ENCODE peak calls at places on chromosomes 11 and 22, in eight cellular contexts. One of them, this sample, is unnamed.

GRCh38 chr11:90836031-90836430 is 613.2 kb upstream of the CHORDC1 start:
- DNase-seq in NCI-H1105 treated with DMSO at 0.1 percent for 48 hours: no peak
- DNase-seq in stimulated activated naive CD4-positive, alpha-beta T cell: no peak
- DNase-seq in testis: no peak
- DNase-seq in HCT116: no peak
- DNase-seq in activated T-helper 1 cell treated with anti-CD3 and anti-CD28 coated beads, Interleukin-12 subunit alpha, Interleukin-12 subunit beta, Interleukin-2, Interleukin-4 antibody, amounts not matched to agents 30 ng/mL and 10 ng/mL and 1 ng/mL, durations not matched to agents 14 hours and 24 hours and 36 hours: no peak
- DNase-seq in naive thymus-derived CD8-positive, alpha-beta T cell: no peak
- DNase-seq in colonic mucosa: no peak
- DNase-seq in this sample: no peak

GRCh38 chr11:65793625-65794400 is 7.0 kb downstream of the OVOL1 start:
- DNase-seq in NCI-H1105 treated with DMSO at 0.1 percent for 48 hours: peak; percentile 32
- DNase-seq in stimulated activated naive CD4-positive, alpha-beta T cell: no peak
- DNase-seq in testis: no peak
- DNase-seq in HCT116: no peak
- DNase-seq in activated T-helper 1 cell treated with anti-CD3 and anti-CD28 coated beads, Interleukin-12 subunit alpha, Interleukin-12 subunit beta, Interleukin-2, Interleukin-4 antibody, amounts not matched to agents 30 ng/mL and 10 ng/mL and 1 ng/mL, durations not matched to agents 14 hours and 24 hours and 36 hours: no peak
- DNase-seq in naive thymus-derived CD8-positive, alpha-beta T cell: no peak
- DNase-seq in colonic mucosa: peak; percentile 68
- DNase-seq in this sample: no peak

GRCh38 chr22:32998373-32998772 is 59.8 kb downstream of the SYN3 start:
- DNase-seq in NCI-H1105 treated with DMSO at 0.1 percent for 48 hours: no peak
- DNase-seq in stimulated activated naive CD4-positive, alpha-beta T cell: no peak
- DNase-seq in testis: no peak
- DNase-seq in HCT116: no peak
- DNase-seq in activated T-helper 1 cell treated with anti-CD3 and anti-CD28 coated beads, Interleukin-12 subunit alpha, Interleukin-12 subunit beta, Interleukin-2, Interleukin-4 antibody, amounts not matched to agents 30 ng/mL and 10 ng/mL and 1 ng/mL, durations not matched to agents 14 hours and 24 hours and 36 hours: no peak
- DNase-seq in naive thymus-derived CD8-positive, alpha-beta T cell: no peak
- DNase-seq in colonic mucosa: no peak
- DNase-seq in this sample: no peak

GRCh38 chr22:24289138-24289537 is 18.5 kb downstream of the SPECC1L start:
- DNase-seq in NCI-H1105 treated with DMSO at 0.1 percent for 48 hours: no peak
- DNase-seq in stimulated activated naive CD4-positive, alpha-beta T cell: no peak
- DNase-seq in testis: no peak
- DNase-seq in HCT116: no peak
- DNase-seq in activated T-helper 1 cell treated with anti-CD3 and anti-CD28 coated beads, Interleukin-12 subunit alpha, Interleukin-12 subunit beta, Interleukin-2, Interleukin-4 antibody, amounts not matched to agents 30 ng/mL and 10 ng/mL and 1 ng/mL, durations not matched to agents 14 hours and 24 hours and 36 hours: no peak
- DNase-seq in naive thymus-derived CD8-positive, alpha-beta T cell: no peak
- DNase-seq in colonic mucosa: no peak
- DNase-seq in this sample: no peak

GRCh38 chr11:92211576-92212167 is 12.9 kb upstream of the FAT3 start:
- DNase-seq in NCI-H1105 treated with DMSO at 0.1 percent for 48 hours: peak; percentile 14
- DNase-seq in stimulated activated naive CD4-positive, alpha-beta T cell: no peak
- DNase-seq in testis: peak; percentile 54
- DNase-seq in HCT116: no peak
- DNase-seq in activated T-helper 1 cell treated with anti-CD3 and anti-CD28 coated beads, Interleukin-12 subunit alpha, Interleukin-12 subunit beta, Interleukin-2, Interleukin-4 antibody, amounts not matched to agents 30 ng/mL and 10 ng/mL and 1 ng/mL, durations not matched to agents 14 hours and 24 hours and 36 hours: no peak
- DNase-seq in naive thymus-derived CD8-positive, alpha-beta T cell: no peak
- DNase-seq in colonic mucosa: no peak
- DNase-seq in this sample: no peak

GRCh38 chr11:46265764-46266163 is 11.7 kb upstream of the CREB3L1 start:
- DNase-seq in NCI-H1105 treated with DMSO at 0.1 percent for 48 hours: no peak
- DNase-seq in stimulated activated naive CD4-positive, alpha-beta T cell: no peak
- DNase-seq in testis: no peak
- DNase-seq in HCT116: no peak
- DNase-seq in activated T-helper 1 cell treated with anti-CD3 and anti-CD28 coated beads, Interleukin-12 subunit alpha, Interleukin-12 subunit beta, Interleukin-2, Interleukin-4 antibody, amounts not matched to agents 30 ng/mL and 10 ng/mL and 1 ng/mL, durations not matched to agents 14 hours and 24 hours and 36 hours: no peak
- DNase-seq in naive thymus-derived CD8-positive, alpha-beta T cell: no peak
- DNase-seq in colonic mucosa: peak; percentile 58
- DNase-seq in this sample: no peak

GRCh38 chr11:11230802-11231562 is 122.1 kb downstream of the CSNK2A3 start:
- DNase-seq in NCI-H1105 treated with DMSO at 0.1 percent for 48 hours: peak; percentile 2
- DNase-seq in stimulated activated naive CD4-positive, alpha-beta T cell: no peak
- DNase-seq in testis: peak; percentile 26
- DNase-seq in HCT116: peak; percentile 6
- DNase-seq in activated T-helper 1 cell treated with anti-CD3 and anti-CD28 coated beads, Interleukin-12 subunit alpha, Interleukin-12 subunit beta, Interleukin-2, Interleukin-4 antibody, amounts not matched to agents 30 ng/mL and 10 ng/mL and 1 ng/mL, durations not matched to agents 14 hours and 24 hours and 36 hours: no peak
- DNase-seq in naive thymus-derived CD8-positive, alpha-beta T cell: no peak
- DNase-seq in colonic mucosa: no peak
- DNase-seq in this sample: no peak

GRCh38 chr11:21412652-21413383 is 743.4 kb downstream of the NELL1 start:
- DNase-seq in NCI-H1105 treated with DMSO at 0.1 percent for 48 hours: no peak
- DNase-seq in stimulated activated naive CD4-positive, alpha-beta T cell: no peak
- DNase-seq in testis: no peak
- DNase-seq in HCT116: no peak
- DNase-seq in activated T-helper 1 cell treated with anti-CD3 and anti-CD28 coated beads, Interleukin-12 subunit alpha, Interleukin-12 subunit beta, Interleukin-2, Interleukin-4 antibody, amounts not matched to agents 30 ng/mL and 10 ng/mL and 1 ng/mL, durations not matched to agents 14 hours and 24 hours and 36 hours: no peak
- DNase-seq in naive thymus-derived CD8-positive, alpha-beta T cell: no peak
- DNase-seq in colonic mucosa: no peak
- DNase-seq in this sample: no peak

GRCh38 chr11:102830328-102830727 is 13.1 kb downstream of the MMP3 start:
- DNase-seq in NCI-H1105 treated with DMSO at 0.1 percent for 48 hours: no peak
- DNase-seq in stimulated activated naive CD4-positive, alpha-beta T cell: no peak
- DNase-seq in testis: no peak
- DNase-seq in HCT116: no peak
- DNase-seq in activated T-helper 1 cell treated with anti-CD3 and anti-CD28 coated beads, Interleukin-12 subunit alpha, Interleukin-12 subunit beta, Interleukin-2, Interleukin-4 antibody, amounts not matched to agents 30 ng/mL and 10 ng/mL and 1 ng/mL, durations not matched to agents 14 hours and 24 hours and 36 hours: no peak
- DNase-seq in naive thymus-derived CD8-positive, alpha-beta T cell: no peak
- DNase-seq in colonic mucosa: no peak
- DNase-seq in this sample: no peak

GRCh38 chr11:2072551-2073261 is 66.5 kb downstream of the IGF2 start:
- DNase-seq in NCI-H1105 treated with DMSO at 0.1 percent for 48 hours: no peak
- DNase-seq in stimulated activated naive CD4-positive, alpha-beta T cell: no peak
- DNase-seq in testis: no peak
- DNase-seq in HCT116: no peak
- DNase-seq in activated T-helper 1 cell treated with anti-CD3 and anti-CD28 coated beads, Interleukin-12 subunit alpha, Interleukin-12 subunit beta, Interleukin-2, Interleukin-4 antibody, amounts not matched to agents 30 ng/mL and 10 ng/mL and 1 ng/mL, durations not matched to agents 14 hours and 24 hours and 36 hours: no peak
- DNase-seq in naive thymus-derived CD8-positive, alpha-beta T cell: no peak
- DNase-seq in colonic mucosa: no peak
- DNase-seq in this sample: no peak

GRCh38 chr22:27507935-27508504 is 293.5 kb downstream of the MN1 start:
- DNase-seq in NCI-H1105 treated with DMSO at 0.1 percent for 48 hours: no peak
- DNase-seq in stimulated activated naive CD4-positive, alpha-beta T cell: no peak
- DNase-seq in testis: no peak
- DNase-seq in HCT116: no peak
- DNase-seq in activated T-helper 1 cell treated with anti-CD3 and anti-CD28 coated beads, Interleukin-12 subunit alpha, Interleukin-12 subunit beta, Interleukin-2, Interleukin-4 antibody, amounts not matched to agents 30 ng/mL and 10 ng/mL and 1 ng/mL, durations not matched to agents 14 hours and 24 hours and 36 hours: no peak
- DNase-seq in naive thymus-derived CD8-positive, alpha-beta T cell: no peak
- DNase-seq in colonic mucosa: no peak
- DNase-seq in this sample: no peak

GRCh38 chr11:64849600-64850356 is 5.3 kb upstream of the CDC42BPG start:
- DNase-seq in NCI-H1105 treated with DMSO at 0.1 percent for 48 hours: no peak
- DNase-seq in stimulated activated naive CD4-positive, alpha-beta T cell: no peak
- DNase-seq in testis: no peak
- DNase-seq in HCT116: no peak
- DNase-seq in activated T-helper 1 cell treated with anti-CD3 and anti-CD28 coated beads, Interleukin-12 subunit alpha, Interleukin-12 subunit beta, Interleukin-2, Interleukin-4 antibody, amounts not matched to agents 30 ng/mL and 10 ng/mL and 1 ng/mL, durations not matched to agents 14 hours and 24 hours and 36 hours: no peak
- DNase-seq in naive thymus-derived CD8-positive, alpha-beta T cell: no peak
- DNase-seq in colonic mucosa: no peak
- DNase-seq in this sample: no peak

GRCh38 chr11:114257621-114258558 is 38.3 kb upstream of the NNMT start:
- DNase-seq in NCI-H1105 treated with DMSO at 0.1 percent for 48 hours: no peak
- DNase-seq in stimulated activated naive CD4-positive, alpha-beta T cell: no peak
- DNase-seq in testis: peak; percentile 78
- DNase-seq in HCT116: no peak
- DNase-seq in activated T-helper 1 cell treated with anti-CD3 and anti-CD28 coated beads, Interleukin-12 subunit alpha, Interleukin-12 subunit beta, Interleukin-2, Interleukin-4 antibody, amounts not matched to agents 30 ng/mL and 10 ng/mL and 1 ng/mL, durations not matched to agents 14 hours and 24 hours and 36 hours: no peak
- DNase-seq in naive thymus-derived CD8-positive, alpha-beta T cell: no peak
- DNase-seq in colonic mucosa: no peak
- DNase-seq in this sample: no peak

GRCh38 chr11:123069878-123070821 is 8.2 kb upstream of the HSPA8 start:
- DNase-seq in NCI-H1105 treated with DMSO at 0.1 percent for 48 hours: no peak
- DNase-seq in stimulated activated naive CD4-positive, alpha-beta T cell: peak; percentile 66
- DNase-seq in testis: no peak
- DNase-seq in HCT116: no peak
- DNase-seq in activated T-helper 1 cell treated with anti-CD3 and anti-CD28 coated beads, Interleukin-12 subunit alpha, Interleukin-12 subunit beta, Interleukin-2, Interleukin-4 antibody, amounts not matched to agents 30 ng/mL and 10 ng/mL and 1 ng/mL, durations not matched to agents 14 hours and 24 hours and 36 hours: peak; percentile 44
- DNase-seq in naive thymus-derived CD8-positive, alpha-beta T cell: peak; percentile 71
- DNase-seq in colonic mucosa: no peak
- DNase-seq in this sample: no peak

GRCh38 chr11:35088226-35088625 is 50.7 kb upstream of the CD44 start:
- DNase-seq in NCI-H1105 treated with DMSO at 0.1 percent for 48 hours: no peak
- DNase-seq in stimulated activated naive CD4-positive, alpha-beta T cell: no peak
- DNase-seq in testis: no peak
- DNase-seq in HCT116: no peak
- DNase-seq in activated T-helper 1 cell treated with anti-CD3 and anti-CD28 coated beads, Interleukin-12 subunit alpha, Interleukin-12 subunit beta, Interleukin-2, Interleukin-4 antibody, amounts not matched to agents 30 ng/mL and 10 ng/mL and 1 ng/mL, durations not matched to agents 14 hours and 24 hours and 36 hours: no peak
- DNase-seq in naive thymus-derived CD8-positive, alpha-beta T cell: no peak
- DNase-seq in colonic mucosa: no peak
- DNase-seq in this sample: no peak

GRCh38 chr11:116445108-116446047 is 327.4 kb downstream of the BUD13 start:
- DNase-seq in NCI-H1105 treated with DMSO at 0.1 percent for 48 hours: no peak
- DNase-seq in stimulated activated naive CD4-positive, alpha-beta T cell: no peak
- DNase-seq in testis: no peak
- DNase-seq in HCT116: no peak
- DNase-seq in activated T-helper 1 cell treated with anti-CD3 and anti-CD28 coated beads, Interleukin-12 subunit alpha, Interleukin-12 subunit beta, Interleukin-2, Interleukin-4 antibody, amounts not matched to agents 30 ng/mL and 10 ng/mL and 1 ng/mL, durations not matched to agents 14 hours and 24 hours and 36 hours: no peak
- DNase-seq in naive thymus-derived CD8-positive, alpha-beta T cell: no peak
- DNase-seq in colonic mucosa: no peak
- DNase-seq in this sample: no peak

GRCh38 chr22:38957046-38957770 is at the start of gene APOBEC3A:
- DNase-seq in NCI-H1105 treated with DMSO at 0.1 percent for 48 hours: no peak
- DNase-seq in stimulated activated naive CD4-positive, alpha-beta T cell: no peak
- DNase-seq in testis: no peak
- DNase-seq in HCT116: no peak
- DNase-seq in activated T-helper 1 cell treated with anti-CD3 and anti-CD28 coated beads, Interleukin-12 subunit alpha, Interleukin-12 subunit beta, Interleukin-2, Interleukin-4 antibody, amounts not matched to agents 30 ng/mL and 10 ng/mL and 1 ng/mL, durations not matched to agents 14 hours and 24 hours and 36 hours: no peak
- DNase-seq in naive thymus-derived CD8-positive, alpha-beta T cell: no peak
- DNase-seq in colonic mucosa: peak; percentile 64
- DNase-seq in this sample: no peak

GRCh38 chr11:100573911-100574513 is 113.1 kb upstream of the ARHGAP42 start:
- DNase-seq in NCI-H1105 treated with DMSO at 0.1 percent for 48 hours: no peak
- DNase-seq in stimulated activated naive CD4-positive, alpha-beta T cell: no peak
- DNase-seq in testis: no peak
- DNase-seq in HCT116: no peak
- DNase-seq in activated T-helper 1 cell treated with anti-CD3 and anti-CD28 coated beads, Interleukin-12 subunit alpha, Interleukin-12 subunit beta, Interleukin-2, Interleukin-4 antibody, amounts not matched to agents 30 ng/mL and 10 ng/mL and 1 ng/mL, durations not matched to agents 14 hours and 24 hours and 36 hours: no peak
- DNase-seq in naive thymus-derived CD8-positive, alpha-beta T cell: no peak
- DNase-seq in colonic mucosa: no peak
- DNase-seq in this sample: no peak

GRCh38 chr11:96204721-96205459 is 138.1 kb downstream of the MAML2 start:
- DNase-seq in NCI-H1105 treated with DMSO at 0.1 percent for 48 hours: peak; percentile 37
- DNase-seq in stimulated activated naive CD4-positive, alpha-beta T cell: peak; percentile 73
- DNase-seq in testis: no peak
- DNase-seq in HCT116: no peak
- DNase-seq in activated T-helper 1 cell treated with anti-CD3 and anti-CD28 coated beads, Interleukin-12 subunit alpha, Interleukin-12 subunit beta, Interleukin-2, Interleukin-4 antibody, amounts not matched to agents 30 ng/mL and 10 ng/mL and 1 ng/mL, durations not matched to agents 14 hours and 24 hours and 36 hours: no peak
- DNase-seq in naive thymus-derived CD8-positive, alpha-beta T cell: peak; percentile 75
- DNase-seq in colonic mucosa: no peak
- DNase-seq in this sample: no peak

GRCh38 chr11:64070301-64070656 is 34.5 kb downstream of the FLRT1 start:
- DNase-seq in NCI-H1105 treated with DMSO at 0.1 percent for 48 hours: no peak
- DNase-seq in stimulated activated naive CD4-positive, alpha-beta T cell: no peak
- DNase-seq in testis: no peak
- DNase-seq in HCT116: no peak
- DNase-seq in activated T-helper 1 cell treated with anti-CD3 and anti-CD28 coated beads, Interleukin-12 subunit alpha, Interleukin-12 subunit beta, Interleukin-2, Interleukin-4 antibody, amounts not matched to agents 30 ng/mL and 10 ng/mL and 1 ng/mL, durations not matched to agents 14 hours and 24 hours and 36 hours: no peak
- DNase-seq in naive thymus-derived CD8-positive, alpha-beta T cell: no peak
- DNase-seq in colonic mucosa: no peak
- DNase-seq in this sample: no peak

GRCh38 chr11:90788956-90789355 is 566.1 kb upstream of the CHORDC1 start:
- DNase-seq in NCI-H1105 treated with DMSO at 0.1 percent for 48 hours: no peak
- DNase-seq in stimulated activated naive CD4-positive, alpha-beta T cell: no peak
- DNase-seq in testis: no peak
- DNase-seq in HCT116: no peak
- DNase-seq in activated T-helper 1 cell treated with anti-CD3 and anti-CD28 coated beads, Interleukin-12 subunit alpha, Interleukin-12 subunit beta, Interleukin-2, Interleukin-4 antibody, amounts not matched to agents 30 ng/mL and 10 ng/mL and 1 ng/mL, durations not matched to agents 14 hours and 24 hours and 36 hours: no peak
- DNase-seq in naive thymus-derived CD8-positive, alpha-beta T cell: no peak
- DNase-seq in colonic mucosa: no peak
- DNase-seq in this sample: no peak

GRCh38 chr22:24485608-24486007 is 9.5 kb upstream of the UPB1 start:
- DNase-seq in NCI-H1105 treated with DMSO at 0.1 percent for 48 hours: no peak
- DNase-seq in stimulated activated naive CD4-positive, alpha-beta T cell: peak; percentile 35
- DNase-seq in testis: no peak
- DNase-seq in HCT116: no peak
- DNase-seq in activated T-helper 1 cell treated with anti-CD3 and anti-CD28 coated beads, Interleukin-12 subunit alpha, Interleukin-12 subunit beta, Interleukin-2, Interleukin-4 antibody, amounts not matched to agents 30 ng/mL and 10 ng/mL and 1 ng/mL, durations not matched to agents 14 hours and 24 hours and 36 hours: no peak
- DNase-seq in naive thymus-derived CD8-positive, alpha-beta T cell: peak; percentile 52
- DNase-seq in colonic mucosa: no peak
- DNase-seq in this sample: no peak

GRCh38 chr22:42080287-42080686 is 787 bp downstream of the SMDT1 start:
- DNase-seq in NCI-H1105 treated with DMSO at 0.1 percent for 48 hours: peak; percentile 40
- DNase-seq in stimulated activated naive CD4-positive, alpha-beta T cell: no peak
- DNase-seq in testis: peak; percentile 70
- DNase-seq in HCT116: no peak
- DNase-seq in activated T-helper 1 cell treated with anti-CD3 and anti-CD28 coated beads, Interleukin-12 subunit alpha, Interleukin-12 subunit beta, Interleukin-2, Interleukin-4 antibody, amounts not matched to agents 30 ng/mL and 10 ng/mL and 1 ng/mL, durations not matched to agents 14 hours and 24 hours and 36 hours: no peak
- DNase-seq in naive thymus-derived CD8-positive, alpha-beta T cell: no peak
- DNase-seq in colonic mucosa: peak; percentile 55
- DNase-seq in this sample: no peak

GRCh38 chr11:65789230-65790103 is 2.6 kb downstream of the OVOL1 start:
- DNase-seq in NCI-H1105 treated with DMSO at 0.1 percent for 48 hours: no peak
- DNase-seq in stimulated activated naive CD4-positive, alpha-beta T cell: no peak
- DNase-seq in testis: no peak
- DNase-seq in HCT116: no peak
- DNase-seq in activated T-helper 1 cell treated with anti-CD3 and anti-CD28 coated beads, Interleukin-12 subunit alpha, Interleukin-12 subunit beta, Interleukin-2, Interleukin-4 antibody, amounts not matched to agents 30 ng/mL and 10 ng/mL and 1 ng/mL, durations not matched to agents 14 hours and 24 hours and 36 hours: no peak
- DNase-seq in naive thymus-derived CD8-positive, alpha-beta T cell: no peak
- DNase-seq in colonic mucosa: no peak
- DNase-seq in this sample: no peak

GRCh38 chr11:75589933-75590332 is 27.9 kb downstream of the SERPINH1 start:
- DNase-seq in NCI-H1105 treated with DMSO at 0.1 percent for 48 hours: no peak
- DNase-seq in stimulated activated naive CD4-positive, alpha-beta T cell: no peak
- DNase-seq in testis: no peak
- DNase-seq in HCT116: no peak
- DNase-seq in activated T-helper 1 cell treated with anti-CD3 and anti-CD28 coated beads, Interleukin-12 subunit alpha, Interleukin-12 subunit beta, Interleukin-2, Interleukin-4 antibody, amounts not matched to agents 30 ng/mL and 10 ng/mL and 1 ng/mL, durations not matched to agents 14 hours and 24 hours and 36 hours: no peak
- DNase-seq in naive thymus-derived CD8-positive, alpha-beta T cell: no peak
- DNase-seq in colonic mucosa: no peak
- DNase-seq in this sample: no peak

GRCh38 chr11:876550-876949 is 33.9 kb downstream of the TSPAN4 start:
- DNase-seq in NCI-H1105 treated with DMSO at 0.1 percent for 48 hours: peak; percentile 20
- DNase-seq in stimulated activated naive CD4-positive, alpha-beta T cell: no peak
- DNase-seq in testis: peak; percentile 77
- DNase-seq in HCT116: no peak
- DNase-seq in activated T-helper 1 cell treated with anti-CD3 and anti-CD28 coated beads, Interleukin-12 subunit alpha, Interleukin-12 subunit beta, Interleukin-2, Interleukin-4 antibody, amounts not matched to agents 30 ng/mL and 10 ng/mL and 1 ng/mL, durations not matched to agents 14 hours and 24 hours and 36 hours: no peak
- DNase-seq in naive thymus-derived CD8-positive, alpha-beta T cell: no peak
- DNase-seq in colonic mucosa: no peak
- DNase-seq in this sample: no peak

GRCh38 chr22:47193606-47194316 is 431.3 kb downstream of the TBC1D22A start:
- DNase-seq in NCI-H1105 treated with DMSO at 0.1 percent for 48 hours: no peak
- DNase-seq in stimulated activated naive CD4-positive, alpha-beta T cell: no peak
- DNase-seq in testis: peak; percentile 12
- DNase-seq in HCT116: no peak
- DNase-seq in activated T-helper 1 cell treated with anti-CD3 and anti-CD28 coated beads, Interleukin-12 subunit alpha, Interleukin-12 subunit beta, Interleukin-2, Interleukin-4 antibody, amounts not matched to agents 30 ng/mL and 10 ng/mL and 1 ng/mL, durations not matched to agents 14 hours and 24 hours and 36 hours: no peak
- DNase-seq in naive thymus-derived CD8-positive, alpha-beta T cell: no peak
- DNase-seq in colonic mucosa: peak; percentile 16
- DNase-seq in this sample: no peak

GRCh38 chr11:106493751-106494150 is 416.3 kb downstream of the AASDHPPT start:
- DNase-seq in NCI-H1105 treated with DMSO at 0.1 percent for 48 hours: no peak
- DNase-seq in stimulated activated naive CD4-positive, alpha-beta T cell: no peak
- DNase-seq in testis: no peak
- DNase-seq in HCT116: no peak
- DNase-seq in activated T-helper 1 cell treated with anti-CD3 and anti-CD28 coated beads, Interleukin-12 subunit alpha, Interleukin-12 subunit beta, Interleukin-2, Interleukin-4 antibody, amounts not matched to agents 30 ng/mL and 10 ng/mL and 1 ng/mL, durations not matched to agents 14 hours and 24 hours and 36 hours: no peak
- DNase-seq in naive thymus-derived CD8-positive, alpha-beta T cell: no peak
- DNase-seq in colonic mucosa: no peak
- DNase-seq in this sample: no peak

GRCh38 chr22:41596776-41597634 is 7.4 kb upstream of the PMM1 start:
- DNase-seq in NCI-H1105 treated with DMSO at 0.1 percent for 48 hours: peak; percentile 66
- DNase-seq in stimulated activated naive CD4-positive, alpha-beta T cell: peak; percentile 28
- DNase-seq in testis: peak; percentile 75
- DNase-seq in HCT116: no peak
- DNase-seq in activated T-helper 1 cell treated with anti-CD3 and anti-CD28 coated beads, Interleukin-12 subunit alpha, Interleukin-12 subunit beta, Interleukin-2, Interleukin-4 antibody, amounts not matched to agents 30 ng/mL and 10 ng/mL and 1 ng/mL, durations not matched to agents 14 hours and 24 hours and 36 hours: no peak
- DNase-seq in naive thymus-derived CD8-positive, alpha-beta T cell: peak; percentile 24
- DNase-seq in colonic mucosa: peak; percentile 57
- DNase-seq in this sample: no peak

GRCh38 chr11:74000307-74000630 is 8.6 kb downstream of the UCP3 start:
- DNase-seq in NCI-H1105 treated with DMSO at 0.1 percent for 48 hours: no peak
- DNase-seq in stimulated activated naive CD4-positive, alpha-beta T cell: no peak
- DNase-seq in testis: no peak
- DNase-seq in HCT116: no peak
- DNase-seq in activated T-helper 1 cell treated with anti-CD3 and anti-CD28 coated beads, Interleukin-12 subunit alpha, Interleukin-12 subunit beta, Interleukin-2, Interleukin-4 antibody, amounts not matched to agents 30 ng/mL and 10 ng/mL and 1 ng/mL, durations not matched to agents 14 hours and 24 hours and 36 hours: no peak
- DNase-seq in naive thymus-derived CD8-positive, alpha-beta T cell: no peak
- DNase-seq in colonic mucosa: no peak
- DNase-seq in this sample: no peak

GRCh38 chr22:42261266-42261665 is 9.2 kb downstream of the TCF20 start:
- DNase-seq in NCI-H1105 treated with DMSO at 0.1 percent for 48 hours: no peak
- DNase-seq in stimulated activated naive CD4-positive, alpha-beta T cell: no peak
- DNase-seq in testis: no peak
- DNase-seq in HCT116: no peak
- DNase-seq in activated T-helper 1 cell treated with anti-CD3 and anti-CD28 coated beads, Interleukin-12 subunit alpha, Interleukin-12 subunit beta, Interleukin-2, Interleukin-4 antibody, amounts not matched to agents 30 ng/mL and 10 ng/mL and 1 ng/mL, durations not matched to agents 14 hours and 24 hours and 36 hours: no peak
- DNase-seq in naive thymus-derived CD8-positive, alpha-beta T cell: no peak
- DNase-seq in colonic mucosa: no peak
- DNase-seq in this sample: no peak

GRCh38 chr11:42647993-42648392 is 663.8 kb upstream of the API5 start:
- DNase-seq in NCI-H1105 treated with DMSO at 0.1 percent for 48 hours: no peak
- DNase-seq in stimulated activated naive CD4-positive, alpha-beta T cell: no peak
- DNase-seq in testis: no peak
- DNase-seq in HCT116: no peak
- DNase-seq in activated T-helper 1 cell treated with anti-CD3 and anti-CD28 coated beads, Interleukin-12 subunit alpha, Interleukin-12 subunit beta, Interleukin-2, Interleukin-4 antibody, amounts not matched to agents 30 ng/mL and 10 ng/mL and 1 ng/mL, durations not matched to agents 14 hours and 24 hours and 36 hours: no peak
- DNase-seq in naive thymus-derived CD8-positive, alpha-beta T cell: no peak
- DNase-seq in colonic mucosa: no peak
- DNase-seq in this sample: no peak

GRCh38 chr11:61505640-61506155 is 2.9 kb upstream of the LRRC10B start:
- DNase-seq in NCI-H1105 treated with DMSO at 0.1 percent for 48 hours: no peak
- DNase-seq in stimulated activated naive CD4-positive, alpha-beta T cell: no peak
- DNase-seq in testis: no peak
- DNase-seq in HCT116: no peak
- DNase-seq in activated T-helper 1 cell treated with anti-CD3 and anti-CD28 coated beads, Interleukin-12 subunit alpha, Interleukin-12 subunit beta, Interleukin-2, Interleukin-4 antibody, amounts not matched to agents 30 ng/mL and 10 ng/mL and 1 ng/mL, durations not matched to agents 14 hours and 24 hours and 36 hours: no peak
- DNase-seq in naive thymus-derived CD8-positive, alpha-beta T cell: no peak
- DNase-seq in colonic mucosa: no peak
- DNase-seq in this sample: no peak

GRCh38 chr11:64476866-64477265 is 114.2 kb upstream of the SLC22A12 start:
- DNase-seq in NCI-H1105 treated with DMSO at 0.1 percent for 48 hours: no peak
- DNase-seq in stimulated activated naive CD4-positive, alpha-beta T cell: no peak
- DNase-seq in testis: no peak
- DNase-seq in HCT116: no peak
- DNase-seq in activated T-helper 1 cell treated with anti-CD3 and anti-CD28 coated beads, Interleukin-12 subunit alpha, Interleukin-12 subunit beta, Interleukin-2, Interleukin-4 antibody, amounts not matched to agents 30 ng/mL and 10 ng/mL and 1 ng/mL, durations not matched to agents 14 hours and 24 hours and 36 hours: no peak
- DNase-seq in naive thymus-derived CD8-positive, alpha-beta T cell: no peak
- DNase-seq in colonic mucosa: no peak
- DNase-seq in this sample: no peak